ENCODE peak calls at places on chromosomes 16 and 17, in five cellular contexts. One of them, this sample, is unnamed.

GRCh38 chr16:70646260-70647241 is at the start of gene IL34:
- DNase-seq in lower lobe of right lung: no peak
- DNase-seq in psoas muscle: peak; percentile 93
- DNase-seq in thoracic aorta: no peak
- DNase-seq in GM23338: no peak
- DNase-seq in this sample: no peak

GRCh38 chr17:78532311-78532710 is 44.9 kb downstream of the DNAH17 start:
- DNase-seq in psoas muscle: no peak
- DNase-seq in thoracic aorta: no peak
- DNase-seq in lower lobe of right lung: no peak
- DNase-seq in GM23338: no peak
- DNase-seq in this sample: no peak

GRCh38 chr16:48041861-48042435 is 113.8 kb downstream of the ABCC12 start:
- DNase-seq in lower lobe of right lung: no peak
- DNase-seq in thoracic aorta: no peak
- DNase-seq in GM23338: peak; percentile 70
- DNase-seq in psoas muscle: no peak
- DNase-seq in this sample: no peak

GRCh38 chr16:70634861-70635260 is 11.5 kb upstream of the IL34 start:
- DNase-seq in thoracic aorta: no peak
- DNase-seq in GM23338: no peak
- DNase-seq in psoas muscle: no peak
- DNase-seq in lower lobe of right lung: no peak
- DNase-seq in this sample: no peak

GRCh38 chr16:21125191-21125590 is 25.5 kb downstream of the DNAH3 start:
- DNase-seq in thoracic aorta: no peak
- DNase-seq in lower lobe of right lung: no peak
- DNase-seq in psoas muscle: no peak
- DNase-seq in GM23338: no peak
- DNase-seq in this sample: no peak

GRCh38 chr17:1498233-1498632 is 5.7 kb upstream of the MYO1C start:
- DNase-seq in psoas muscle: no peak
- DNase-seq in lower lobe of right lung: no peak
- DNase-seq in thoracic aorta: no peak
- DNase-seq in GM23338: no peak
- DNase-seq in this sample: no peak

GRCh38 chr16:3638916-3639644 is 15.4 kb upstream of the DNASE1 start:
- DNase-seq in thoracic aorta: no peak
- DNase-seq in lower lobe of right lung: no peak
- DNase-seq in psoas muscle: no peak
- DNase-seq in GM23338: no peak
- DNase-seq in this sample: no peak

GRCh38 chr17:17391575-17392370 is 85.0 kb upstream of the MED9 start:
- DNase-seq in GM23338: peak; percentile 22
- DNase-seq in lower lobe of right lung: no peak
- DNase-seq in psoas muscle: peak; percentile 26
- DNase-seq in thoracic aorta: no peak
- DNase-seq in this sample: no peak

GRCh38 chr17:8226536-8227237 is 16.3 kb upstream of the AURKB start:
- DNase-seq in GM23338: peak; percentile 91
- DNase-seq in lower lobe of right lung: peak; percentile 60
- DNase-seq in thoracic aorta: no peak
- DNase-seq in psoas muscle: peak; percentile 82
- DNase-seq in this sample: no peak

GRCh38 chr17:70099884-70100283 is 24.9 kb downstream of the KCNJ16 start:
- DNase-seq in thoracic aorta: no peak
- DNase-seq in GM23338: no peak
- DNase-seq in lower lobe of right lung: no peak
- DNase-seq in psoas muscle: no peak
- DNase-seq in this sample: no peak

GRCh38 chr17:9079461-9080103 is 58.3 kb downstream of the NTN1 start:
- DNase-seq in psoas muscle: no peak
- DNase-seq in thoracic aorta: no peak
- DNase-seq in lower lobe of right lung: no peak
- DNase-seq in GM23338: no peak
- DNase-seq in this sample: no peak

GRCh38 chr17:82838386-82839063 is 1.3 kb downstream of the ZNF750 start:
- DNase-seq in GM23338: no peak
- DNase-seq in thoracic aorta: no peak
- DNase-seq in lower lobe of right lung: peak; percentile 90
- DNase-seq in psoas muscle: peak; percentile 88
- DNase-seq in this sample: no peak

GRCh38 chr17:5788266-5788900 is 204.1 kb upstream of the NLRP1 start:
- DNase-seq in psoas muscle: no peak
- DNase-seq in GM23338: no peak
- DNase-seq in lower lobe of right lung: no peak
- DNase-seq in thoracic aorta: no peak
- DNase-seq in this sample: no peak

GRCh38 chr17:37708008-37708615 is 36.7 kb downstream of the HNF1B start:
- DNase-seq in GM23338: no peak
- DNase-seq in psoas muscle: no peak
- DNase-seq in thoracic aorta: no peak
- DNase-seq in lower lobe of right lung: no peak
- DNase-seq in this sample: no peak

GRCh38 chr17:20091161-20092029 is 82.2 kb downstream of the SPECC1 start:
- DNase-seq in GM23338: peak; percentile 32
- DNase-seq in lower lobe of right lung: no peak
- DNase-seq in thoracic aorta: peak; percentile 32
- DNase-seq in psoas muscle: no peak
- DNase-seq in this sample: no peak
- H3K27ac ChIP-seq in GM23338: peak overlapping the region; percentile 68
- H3K27ac ChIP-seq in lower lobe of right lung: peak overlapping the region; percentile 71
- H3K27ac ChIP-seq in thoracic aorta: peak overlapping the region; percentile 98
- H3K27ac ChIP-seq in psoas muscle: peak overlapping the region; percentile 78
- H3K27ac ChIP-seq in this sample: peak overlapping the region; percentile 26

DNA sequence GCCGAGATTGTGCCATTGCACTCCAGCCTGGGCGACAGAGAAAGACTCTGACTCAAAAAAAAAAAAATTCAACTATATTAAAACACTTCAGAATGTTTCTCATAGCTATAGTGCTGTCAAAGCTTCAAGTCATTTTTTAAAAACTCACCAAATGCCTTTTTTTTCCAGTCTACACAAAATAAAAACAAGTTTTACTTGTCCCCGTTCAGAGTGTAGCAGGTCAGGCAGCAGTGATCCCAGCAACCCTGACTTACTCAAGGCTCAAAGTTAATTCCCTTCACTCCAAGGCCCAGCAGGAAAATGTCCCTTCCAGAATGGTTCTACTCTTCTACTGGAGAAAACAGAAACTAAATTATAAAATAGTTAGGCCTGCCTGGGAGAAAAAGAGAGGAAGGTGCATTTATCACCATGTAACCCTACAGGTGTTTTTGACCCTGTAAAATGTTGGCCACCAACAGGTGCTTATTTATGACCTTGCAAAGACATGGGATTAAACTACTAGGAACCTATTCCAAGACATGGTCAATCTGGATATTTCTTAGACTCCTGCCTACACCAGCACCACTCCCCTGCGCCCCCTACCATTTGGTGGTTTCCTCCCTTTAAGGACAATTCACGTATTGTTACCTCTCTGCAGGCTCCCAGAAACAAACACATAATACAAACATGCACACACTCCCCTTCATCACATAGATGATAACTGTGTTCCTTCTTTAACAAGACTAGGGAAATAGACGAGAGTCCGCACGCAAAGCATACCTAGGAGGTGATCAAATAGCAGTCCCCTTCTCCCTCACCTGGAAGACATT is 5.4 kb downstream of the AMFR start:
- DNase-seq in psoas muscle: no peak
- DNase-seq in thoracic aorta: no peak
- DNase-seq in lower lobe of right lung: no peak
- DNase-seq in GM23338: peak; percentile 4
- DNase-seq in this sample: no peak
- H3K27ac ChIP-seq in psoas muscle: no peak overlapping the region
- H3K27ac ChIP-seq in thoracic aorta: no peak overlapping the region
- H3K27ac ChIP-seq in lower lobe of right lung: no peak overlapping the region
- H3K27ac ChIP-seq in GM23338: no peak overlapping the region
- H3K27ac ChIP-seq in this sample: no peak overlapping the region

DNA sequence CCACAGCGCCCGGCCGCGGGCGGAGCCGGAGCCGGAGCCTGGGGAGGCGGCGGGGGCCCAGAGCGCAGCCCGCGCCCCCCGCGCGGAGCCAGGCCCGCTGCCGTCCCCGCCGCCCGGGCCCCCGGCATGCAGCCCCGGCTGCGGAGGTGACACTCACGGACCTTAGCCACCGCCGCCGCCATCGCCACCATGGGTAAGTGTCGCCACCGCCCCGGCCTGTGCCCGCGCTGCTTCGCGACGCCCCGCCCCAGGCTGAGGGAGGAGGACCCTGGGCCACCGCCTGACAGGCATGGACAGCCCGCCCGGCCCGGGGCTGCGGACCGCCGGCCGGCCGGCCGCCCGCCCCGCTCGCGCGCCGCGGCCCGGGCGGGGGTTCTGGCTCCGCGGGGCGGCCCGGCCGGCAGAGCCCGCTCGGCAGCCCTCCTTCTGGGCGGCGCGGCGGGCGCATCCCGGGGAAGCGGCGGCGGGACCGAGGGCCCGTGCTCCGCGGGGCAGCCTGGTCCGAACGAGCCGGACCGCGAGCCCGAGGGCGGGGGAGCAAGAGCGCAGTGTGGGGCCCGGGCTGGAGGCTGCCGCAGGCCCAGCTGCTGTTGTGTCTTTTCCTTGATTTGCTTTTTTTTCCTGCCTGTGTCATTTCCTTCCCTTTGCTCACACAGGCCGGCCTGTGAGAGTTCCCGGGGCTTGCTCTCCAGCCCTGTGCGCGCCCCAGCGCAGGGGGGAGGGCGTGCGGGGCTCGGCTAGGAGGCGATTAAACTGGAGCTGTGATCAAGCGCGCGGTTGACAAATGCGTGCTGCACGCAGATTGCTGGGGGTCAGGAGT is 564 bp downstream of the MAP3K3 start:
- DNase-seq in GM23338: peak; percentile 72
- DNase-seq in thoracic aorta: peak; percentile 32
- DNase-seq in psoas muscle: peak; percentile 89
- DNase-seq in lower lobe of right lung: peak; percentile 89
- DNase-seq in this sample: peak; percentile 57
- H3K27ac ChIP-seq in GM23338: no peak overlapping the region
- H3K27ac ChIP-seq in thoracic aorta: peak overlapping the region; percentile 73
- H3K27ac ChIP-seq in psoas muscle: peak overlapping the region; percentile 90
- H3K27ac ChIP-seq in lower lobe of right lung: peak overlapping the region; percentile 85
- H3K27ac ChIP-seq in this sample: peak overlapping the region; percentile 74

DNA sequence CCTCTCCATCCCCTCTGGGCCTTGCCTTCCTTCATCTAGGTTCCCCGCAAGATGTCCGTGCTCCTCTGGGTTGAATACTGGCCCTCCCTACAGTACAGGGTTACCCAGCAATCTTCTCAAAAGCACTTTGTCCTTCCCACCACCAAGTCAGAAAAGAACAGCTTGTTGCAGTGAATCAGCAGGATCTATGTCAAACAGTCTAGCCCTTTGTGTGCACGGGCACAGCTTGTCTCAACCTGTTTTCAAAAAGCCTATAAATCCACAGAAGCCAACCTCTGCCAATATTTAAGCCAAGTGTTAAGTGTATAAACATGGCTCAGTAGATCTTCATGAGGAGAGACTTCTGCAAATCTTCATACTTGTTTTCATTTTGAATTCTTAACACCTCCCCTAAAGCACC is 25.2 kb downstream of the C17orf67 start:
- DNase-seq in lower lobe of right lung: no peak
- DNase-seq in GM23338: no peak
- DNase-seq in psoas muscle: no peak
- DNase-seq in thoracic aorta: no peak
- DNase-seq in this sample: no peak
- H3K27ac ChIP-seq in lower lobe of right lung: no peak overlapping the region
- H3K27ac ChIP-seq in GM23338: no peak overlapping the region
- H3K27ac ChIP-seq in psoas muscle: no peak overlapping the region
- H3K27ac ChIP-seq in thoracic aorta: no peak overlapping the region
- H3K27ac ChIP-seq in this sample: no peak overlapping the region

GRCh38 chr17:31295489-31295871 is 1.6 kb downstream of the OMG start:
- DNase-seq in lower lobe of right lung: no peak
- DNase-seq in thoracic aorta: no peak
- DNase-seq in psoas muscle: no peak
- DNase-seq in GM23338: no peak
- DNase-seq in this sample: no peak
- H3K27ac ChIP-seq in lower lobe of right lung: no peak overlapping the region
- H3K27ac ChIP-seq in thoracic aorta: no peak overlapping the region
- H3K27ac ChIP-seq in psoas muscle: no peak overlapping the region
- H3K27ac ChIP-seq in GM23338: no peak overlapping the region
- H3K27ac ChIP-seq in this sample: peak overlapping the region; percentile 92